ENCODE peak calls at places on chromosomes 4 and X, in eight cellular contexts. K, E, Q, J, F, V, H and U are unnamed samples.

GRCh38 chrX:14017399-14017798 is 12.3 kb downstream of the GEMIN8 start:
- DNase-seq in J (no peak), V (no peak), H (no peak), F (no peak), Q (no peak), K (no peak), E (no peak), U (no peak)

GRCh38 chr4:75254745-75255144 is 259.5 kb downstream of the RCHY1 start:
- DNase-seq in V (no peak), K (no peak), J (no peak), E (no peak), Q (no peak), F (no peak), H (no peak), U (no peak)

GRCh38 chr4:98602270-98602669 is 56.1 kb downstream of the TSPAN5 start:
- DNase-seq in J (no peak), Q (no peak), K (no peak), E (no peak), H (no peak), F (no peak), V (no peak), U (no peak)

GRCh38 chrX:39619182-39620009 is 478.4 kb downstream of the BCOR start:
- DNase-seq in V (no peak), E (no peak), F (no peak), K (no peak), Q (no peak), H (no peak), J (peak), U (no peak)

GRCh38 chr4:153880983-153881382 is 92.1 kb upstream of the SFRP2 start:
- DNase-seq in Q (no peak), V (no peak), H (no peak), E (no peak), F (no peak), K (no peak), J (no peak), U (no peak)

GRCh38 chr4:77075869-77076801 is at the start of gene CCNI:
- DNase-seq in Q (peak), H (peak), F (peak), V (peak), K (peak), E (peak), J (peak), U (peak)

GRCh38 chr4:155582971-155583437 is 83.6 kb upstream of the GUCY1A1 start:
- DNase-seq in F (no peak), J (no peak), E (no peak), H (peak), Q (no peak), K (peak), V (no peak), U (no peak)

GRCh38 chrX:19865567-19866363 is 21.6 kb downstream of the SH3KBP1 start:
- DNase-seq in V (no peak), K (no peak), Q (no peak), E (no peak), J (no peak), H (no peak), F (no peak), U (no peak)

GRCh38 chrX:74450803-74451449 is 29.6 kb downstream of the SLC16A2 start:
- DNase-seq in K (peak), Q (peak), J (no peak), F (no peak), V (no peak), H (peak), E (no peak), U (peak)

GRCh38 chr4:16090306-16090705 is 6.5 kb upstream of the PROM1 start:
- DNase-seq in H (no peak), F (no peak), E (no peak), J (no peak), K (no peak), V (no peak), Q (no peak), U (no peak)

GRCh38 chrX:151082077-151082948 is 94.1 kb upstream of the GPR50 start:
- DNase-seq in F (peak), V (peak), H (peak), J (peak), Q (peak), E (peak), K (peak), U (peak)

GRCh38 chr4:7411491-7411890 is 23.2 kb downstream of the PSAPL1 start:
- DNase-seq in Q (no peak), H (no peak), F (no peak), V (no peak), K (no peak), E (no peak), J (no peak), U (no peak)

GRCh38 chr4:100067255-100067654 is 117.2 kb upstream of the H2AZ1 start:
- DNase-seq in H (no peak), E (no peak), Q (no peak), J (no peak), V (no peak), F (no peak), K (no peak), U (no peak)

GRCh38 chr4:82652062-82652461 is 90.3 kb upstream of the TMEM150C start:
- DNase-seq in Q (no peak), J (no peak), H (peak), E (no peak), F (no peak), V (no peak), K (no peak), U (no peak)

GRCh38 chr4:166594326-166594946 is 639.9 kb downstream of the SPOCK3 start:
- DNase-seq in V (no peak), Q (peak), J (peak), K (peak), F (no peak), H (peak), E (no peak), U (no peak)

GRCh38 chrX:13076176-13076956 is 31.9 kb upstream of the FAM9C start:
- DNase-seq in J (no peak), E (no peak), V (no peak), H (peak), Q (no peak), K (peak), F (no peak), U (no peak)

GRCh38 chrX:29145316-29145715 is 558.1 kb downstream of the IL1RAPL1 start:
- DNase-seq in H (peak), Q (no peak), V (no peak), E (no peak), K (peak), F (no peak), J (no peak), U (no peak)

GRCh38 chr4:64584981-64585557 is 175.8 kb upstream of the TECRL start:
- DNase-seq in E (no peak), K (peak), Q (peak), V (no peak), H (peak), F (no peak), J (peak), U (no peak)

GRCh38 chrX:104565791-104566687 is at the start of gene IL1RAPL2:
- DNase-seq in V (no peak), F (no peak), H (peak), Q (no peak), J (peak), K (no peak), E (no peak), U (no peak)

GRCh38 chrX:132119821-132120220 is 8.0 kb downstream of the FRMD7 start:
- DNase-seq in H (no peak), J (no peak), Q (no peak), K (no peak), E (no peak), F (no peak), V (no peak), U (no peak)

GRCh38 chr4:5711479-5712184 is 631 bp downstream of the EVC start:
- DNase-seq in Q (no peak), E (peak), F (no peak), V (no peak), K (peak), H (peak), J (no peak), U (no peak)

GRCh38 chrX:118496763-118497079 is 1.1 kb downstream of the DOCK11 start:
- DNase-seq in F (no peak), V (no peak), K (no peak), Q (no peak), J (no peak), H (no peak), E (no peak), U (no peak)

GRCh38 chrX:108303682-108304081 is 134.5 kb downstream of the COL4A6 start:
- DNase-seq in K (no peak), J (no peak), H (no peak), V (no peak), E (no peak), F (no peak), Q (no peak), U (no peak)
- H3K27ac ChIP-seq in K (no peak), J (no peak), H (no peak), V (no peak), E (no peak), F (no peak), Q (no peak), U (no peak)

GRCh38 chrX:149903889-149904748 is 23.1 kb downstream of the MAGEA8 start:
- DNase-seq in E (no peak), Q (no peak), J (no peak), V (no peak), K (no peak), H (peak), F (no peak), U (no peak)
- H3K4me3 ChIP-seq in E (no peak), Q (no peak), J (no peak), V (no peak), K (no peak), H (peak), F (no peak), U (peak)

GRCh38 chrX:155070975-155071693 is at the start of the genes BRCC3, CMC4 and MTCP1:
- DNase-seq in V (peak), K (peak), J (peak), F (peak), E (peak), H (peak), Q (peak), U (no peak)

GRCh38 chrX:155070038-155070437 is 898 bp downstream of the CMC4 start:
- DNase-seq in Q (no peak), H (no peak), F (no peak), E (no peak), K (no peak), J (no peak), V (no peak), U (no peak)

GRCh38 chrX:155070663-155070974 is 317 bp downstream of the CMC4 start:
- DNase-seq in H (no peak), V (no peak), K (no peak), Q (no peak), J (no peak), E (no peak), F (no peak), U (no peak)

GRCh38 chrX:155068165-155068564 is 2.8 kb downstream of the CMC4 start:
- DNase-seq in Q (no peak), H (peak), K (peak), E (no peak), V (no peak), J (no peak), F (no peak), U (no peak)

GRCh38 chrX:155069414-155069813 is 1.5 kb downstream of the CMC4 start:
- DNase-seq in J (no peak), V (no peak), E (no peak), F (no peak), Q (no peak), K (no peak), H (no peak), U (no peak)
- H3K27ac ChIP-seq in J (no peak), V (no peak), E (no peak), F (no peak), Q (no peak), K (no peak), H (no peak), U (no peak)

GRCh38 chrX:45761920-45762319 is 561.2 kb upstream of the DIPK2B start:
- DNase-seq in J (no peak), Q (no peak), K (no peak), V (no peak), F (no peak), H (no peak), E (no peak), U (no peak)
- H3K4me3 ChIP-seq in J (no peak), Q (no peak), K (no peak), V (no peak), F (no peak), H (peak), E (no peak), U (no peak)

DNA sequence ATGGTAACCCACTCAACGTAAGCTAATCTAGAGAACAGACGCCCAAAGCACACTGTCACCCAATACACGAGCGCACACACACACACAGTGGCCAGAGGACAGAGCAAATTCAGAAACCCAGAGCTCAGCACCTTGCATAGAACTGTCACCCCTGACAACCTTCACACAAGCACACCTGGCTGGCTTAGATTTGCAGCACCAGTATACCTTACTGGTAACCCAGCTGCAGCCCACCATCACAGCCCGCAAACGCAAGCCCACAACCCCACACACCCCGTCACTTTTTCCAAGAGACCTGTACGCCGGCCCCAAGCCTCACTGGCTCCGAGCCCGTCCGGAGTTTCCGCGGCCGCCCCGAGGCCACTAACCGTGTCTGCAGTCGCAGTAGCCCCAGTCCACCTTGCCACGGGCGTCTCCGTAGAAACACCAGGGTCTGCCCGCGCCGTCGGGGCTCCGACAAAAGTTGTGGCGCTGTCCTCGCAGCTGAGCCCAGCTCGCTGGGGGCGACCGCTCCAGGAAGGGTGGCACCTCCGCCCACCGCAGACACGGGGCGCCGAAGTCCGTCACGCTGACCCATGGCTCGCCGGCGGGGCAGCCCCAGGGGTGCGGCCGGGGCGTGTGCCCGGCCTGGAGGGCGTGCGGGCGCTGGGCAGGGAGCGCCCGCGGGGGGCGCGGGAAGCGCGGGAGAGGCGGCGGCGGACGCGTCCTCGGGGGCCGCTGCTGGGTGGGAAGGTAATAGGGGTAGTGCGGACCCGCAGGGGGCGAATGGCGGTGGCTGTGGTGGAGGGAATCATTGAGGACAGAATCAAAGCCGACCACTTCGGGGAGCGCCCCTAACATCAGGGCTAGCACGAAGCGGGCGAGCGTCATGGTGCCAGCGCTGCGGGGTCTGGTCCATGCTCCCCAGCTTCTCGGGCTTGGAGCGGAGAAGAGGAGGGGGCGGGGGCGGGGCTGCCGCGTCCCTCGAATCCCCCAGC is 664 bp downstream of the PRSS12 start:
- DNase-seq in V (no peak), K (no peak), Q (peak), H (no peak), F (no peak), J (peak), E (peak), U (no peak)
- H3K27ac ChIP-seq in V (no peak), K (no peak), Q (peak), H (peak), F (no peak), J (no peak), E (no peak), U (no peak)